ENCODE peak calls at places on chromosomes 5 and 9, in six cellular contexts. O is MCF 10A, L is IMR-90, C is HepG2, S is neural crest cell, R is PC-3. U is an unnamed sample.

GRCh38 chr9:130872912-130873503 is 23.6 kb downstream of the QRFP start:
- DNase-seq in L (no peak), R (no peak), O (no peak), S (no peak), C (peak), U (no peak)

GRCh38 chr5:6419340-6419852 is 29.3 kb upstream of the UBE2QL1 start:
- DNase-seq in R (peak), L (no peak), S (no peak), O (peak), C (no peak), U (no peak)

GRCh38 chr5:41925555-41925946 is 470 bp downstream of the FBXO4 start:
- DNase-seq in R (peak), O (peak), C (peak), S (peak), L (peak), U (peak)

GRCh38 chr9:130364619-130365322 is 80.0 kb upstream of the ASS1 start:
- DNase-seq in L (no peak), O (no peak), C (no peak), R (peak), S (no peak), U (no peak)

GRCh38 chr5:89028579-89029272 is 145.7 kb upstream of the MEF2C start:
- DNase-seq in L (peak), R (peak), O (no peak), C (no peak), S (no peak), U (peak)

GRCh38 chr5:77776606-77777206 is 567 bp upstream of the TBCA start:
- DNase-seq in L (peak), R (peak), O (no peak), C (no peak), S (no peak), U (no peak)

GRCh38 chr5:139660916-139661814 is 13.0 kb downstream of the CXXC5 start:
- DNase-seq in L (peak), R (peak), C (no peak), O (peak), S (no peak), U (no peak)

GRCh38 chr5:142501890-142502289 is 177.1 kb upstream of the SPRY4 start:
- DNase-seq in R (no peak), C (no peak), S (no peak), L (no peak), O (no peak), U (no peak)

GRCh38 chr5:83306572-83307241 is 164.8 kb upstream of the VCAN start:
- DNase-seq in R (peak), C (no peak), O (peak), L (peak), S (no peak), U (peak)

GRCh38 chr5:175535781-175536180 is 57.4 kb downstream of the SFXN1 start:
- DNase-seq in R (no peak), O (peak), C (no peak), L (no peak), S (no peak), U (no peak)

GRCh38 chr9:96040591-96041461 is 165.3 kb downstream of the ERCC6L2 start:
- DNase-seq in L (peak), O (no peak), R (peak), S (no peak), C (peak), U (no peak)

GRCh38 chr5:150159741-150160179 is 4.1 kb upstream of the PDGFRB start:
- DNase-seq in O (no peak), R (no peak), C (no peak), S (no peak), L (peak), U (no peak)

GRCh38 chr5:93746406-93747056 is 5.1 kb upstream of the POU5F2 start:
- DNase-seq in L (peak), C (no peak), S (no peak), R (peak), O (peak), U (peak)

GRCh38 chr5:151082976-151083651 is 2.3 kb upstream of the TNIP1 start:
- DNase-seq in O (peak), R (peak), S (no peak), L (peak), C (no peak), U (peak)

GRCh38 chr5:106634375-106634774 is 1036.4 kb downstream of the EFNA5 start:
- DNase-seq in C (no peak), R (peak), S (no peak), O (no peak), L (no peak), U (no peak)

GRCh38 chr9:92406506-92406905 is 2.1 kb upstream of the OGN start:
- DNase-seq in L (no peak), C (no peak), S (no peak), R (no peak), O (no peak), U (no peak)

GRCh38 chr5:91434348-91434747 is 51.2 kb upstream of the ARRDC3 start:
- DNase-seq in R (no peak), S (no peak), L (no peak), C (no peak), O (peak), U (no peak)

GRCh38 chr9:109880276-109881169 is 100.5 kb downstream of the PALM2AKAP2 start:
- DNase-seq in L (peak), R (peak), C (peak), S (no peak), O (peak), U (peak)

GRCh38 chr5:62268239-62268638 is 37.8 kb upstream of the KIF2A start:
- DNase-seq in S (no peak), C (peak), L (no peak), O (peak), R (peak), U (peak)

GRCh38 chr5:160076997-160077396 is 42.3 kb downstream of the PWWP2A start:
- DNase-seq in L (no peak), R (no peak), S (no peak), O (no peak), C (no peak), U (no peak)
- TF ChIP-seq CTCF in L (no peak), R (no peak), S (no peak), O (no peak), C (no peak), U (no peak)

GRCh38 chr5:124178050-124178449 is 568.4 kb downstream of the ZNF608 start:
- DNase-seq in S (no peak), C (no peak), O (no peak), R (no peak), L (no peak), U (no peak)

GRCh38 chr5:124180523-124181461 is 565.6 kb downstream of the ZNF608 start:
- DNase-seq in O (no peak), C (no peak), L (peak), S (no peak), R (no peak), U (no peak)

GRCh38 chr5:124179788-124180187 is 566.7 kb downstream of the ZNF608 start:
- DNase-seq in R (no peak), O (no peak), L (no peak), S (no peak), C (no peak), U (no peak)

GRCh38 chr5:124173386-124173785 is 573.1 kb downstream of the ZNF608 start:
- DNase-seq in L (no peak), R (no peak), C (no peak), O (no peak), S (no peak), U (no peak)

DNA sequence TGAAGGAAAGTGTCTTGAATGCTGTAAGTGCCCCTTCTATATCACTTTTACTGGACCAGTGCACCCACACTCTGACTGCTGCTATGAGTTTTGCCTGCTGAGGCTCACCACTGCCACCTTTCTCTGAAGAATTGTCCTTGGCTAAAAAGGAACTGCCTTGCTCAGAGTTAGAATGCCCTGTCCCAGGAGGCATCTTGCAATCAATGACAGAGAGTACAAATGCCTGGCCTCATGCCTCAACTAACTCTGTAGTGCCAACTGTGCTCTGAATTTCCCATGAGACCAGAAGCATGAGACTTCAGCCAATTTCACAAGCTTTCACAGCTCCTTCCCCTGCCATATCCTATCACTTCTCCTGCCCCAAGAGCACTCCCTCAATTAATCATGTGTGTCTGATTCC is 569.7 kb downstream of the ZNF608 start:
- DNase-seq in L (no peak), C (no peak), O (peak), S (no peak), R (no peak), U (no peak)
- TF ChIP-seq CTCF in L (no peak), C (no peak), O (no peak), S (no peak), R (no peak), U (peak)

DNA sequence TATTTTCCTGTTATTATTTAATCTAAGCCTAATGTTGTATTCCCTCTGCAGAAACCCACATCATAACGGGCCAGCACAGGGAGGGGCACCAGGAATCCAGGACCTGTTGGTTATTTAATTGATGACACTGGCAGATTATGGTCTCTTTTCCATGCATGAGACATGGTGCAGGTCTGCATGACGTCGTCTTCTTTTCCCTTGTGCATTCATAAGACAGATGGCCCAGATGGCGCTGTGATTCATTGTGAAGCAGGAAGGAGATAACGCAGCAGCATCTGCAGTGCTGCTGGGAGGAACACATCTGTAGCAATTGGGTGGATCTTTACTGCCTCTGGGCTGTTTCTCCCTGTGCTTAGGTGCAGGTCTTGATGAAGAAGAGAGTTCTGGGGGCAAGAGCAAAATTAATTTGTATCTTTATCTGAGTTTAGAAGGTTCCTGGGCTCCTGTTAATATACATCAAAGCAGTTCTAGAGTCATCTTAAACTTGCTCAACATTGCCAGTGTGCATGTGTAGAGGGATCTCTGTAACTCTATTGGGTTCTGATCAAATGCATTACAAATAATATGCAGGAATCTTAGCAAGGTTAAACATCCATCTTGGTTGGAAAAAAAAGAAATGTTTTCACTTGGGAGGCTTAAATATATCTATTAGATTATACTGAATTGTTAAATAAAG is 176.1 kb downstream of the PCSK1 start:
- DNase-seq in R (peak), S (no peak), L (peak), C (no peak), O (peak), U (peak)
- TF ChIP-seq CTCF in R (peak), S (no peak), L (peak), C (no peak), O (no peak), U (peak)

GRCh38 chr5:167261309-167262100 is 1029.9 kb upstream of the WWC1 start:
- DNase-seq in L (no peak), S (no peak), O (peak), R (no peak), C (no peak), U (no peak)
- TF ChIP-seq CTCF in L (no peak), S (peak), O (peak), R (peak), C (no peak), U (peak)

GRCh38 chr5:140869555-140869886 is 764 bp downstream of the PCDHA11 start:
- DNase-seq in L (no peak), O (no peak), S (no peak), R (no peak), C (no peak), U (no peak)
- TF ChIP-seq CTCF in L (no peak), O (no peak), S (no peak), R (no peak), C (no peak), U (peak)

U was measured in foreskin keratinocyte.